ENCODE peak calls at places on chromosomes 12 and 14, in six cellular contexts. D is IMR-90, N is uterus, Q is GM12878, Z is A549, P is esophagus squamous epithelium. S is an unnamed sample.

GRCh38 chr14:94051115-94051514 is 25.0 kb downstream of the OTUB2 start:
- DNase-seq in D (peak), N (peak), Q (no peak), Z (peak), P (no peak), S (peak)

GRCh38 chr14:49314756-49315155 is 271.4 kb downstream of the RPS29 start:
- DNase-seq in D (no peak), N (no peak), Q (no peak), Z (no peak), P (no peak), S (no peak)

GRCh38 chr12:18320036-18320617 is 58.8 kb downstream of the PIK3C2G start:
- DNase-seq in D (peak), N (no peak), Q (no peak), Z (peak), P (no peak), S (no peak)

GRCh38 chr14:73739899-73740685 is 25.9 kb upstream of the PNMA1 start:
- DNase-seq in D (no peak), N (no peak), Q (no peak), Z (no peak), P (no peak), S (no peak)

GRCh38 chr12:2339022-2339431 is 286.2 kb downstream of the CACNA1C start:
- DNase-seq in D (peak), N (no peak), Q (no peak), Z (peak), P (no peak), S (no peak)

GRCh38 chr12:31728289-31728916 is 418 bp downstream of the AMN1 start:
- DNase-seq in D (no peak), N (no peak), Q (no peak), Z (peak), P (no peak), S (no peak)

GRCh38 chr14:29671034-29671433 is 256.6 kb downstream of the PRKD1 start:
- DNase-seq in D (peak), N (no peak), Q (no peak), Z (no peak), P (no peak), S (no peak)

GRCh38 chr14:24481622-24482324 is 26.3 kb downstream of the CMA1 start:
- DNase-seq in D (peak), N (no peak), Q (peak), Z (peak), P (no peak), S (no peak)

GRCh38 chr14:30194769-30195168 is 267.1 kb upstream of the PRKD1 start:
- DNase-seq in D (peak), N (no peak), Q (no peak), Z (no peak), P (no peak), S (no peak)

GRCh38 chr14:69647216-69647615 is 35.8 kb downstream of the SUSD6 start:
- DNase-seq in D (peak), N (no peak), Q (no peak), Z (no peak), P (no peak), S (no peak)

GRCh38 chr12:130493951-130494350 is 156.3 kb downstream of the PIWIL1 start:
- DNase-seq in D (no peak), N (no peak), Q (no peak), Z (no peak), P (no peak), S (no peak)

GRCh38 chr12:111458773-111459172 is 53.0 kb downstream of the SH2B3 start:
- DNase-seq in D (no peak), N (no peak), Q (no peak), Z (no peak), P (no peak), S (no peak)

GRCh38 chr12:48286665-48287064 is 64.1 kb downstream of the ZNF641 start:
- DNase-seq in D (no peak), N (no peak), Q (no peak), Z (peak), P (no peak), S (no peak)

GRCh38 chr12:47237751-47238211 is 158.0 kb upstream of the AMIGO2 start:
- DNase-seq in D (peak), N (no peak), Q (no peak), Z (no peak), P (no peak), S (no peak)

GRCh38 chr14:34318014-34318413 is 144.0 kb downstream of the SPTSSA start:
- DNase-seq in D (no peak), N (no peak), Q (no peak), Z (no peak), P (no peak), S (no peak)

GRCh38 chr12:65155784-65156183 is 13.6 kb upstream of the LEMD3 start:
- DNase-seq in D (no peak), N (no peak), Q (peak), Z (no peak), P (no peak), S (no peak)

GRCh38 chr14:61113561-61113960 is 132.5 kb downstream of the SLC38A6 start:
- DNase-seq in D (no peak), N (no peak), Q (no peak), Z (no peak), P (no peak), S (peak)

GRCh38 chr14:59278111-59278510 is 89.6 kb downstream of the DAAM1 start:
- DNase-seq in D (peak), N (no peak), Q (no peak), Z (peak), P (no peak), S (no peak)

GRCh38 chr12:78183854-78184253 is 353.2 kb downstream of the NAV3 start:
- DNase-seq in D (peak), N (no peak), Q (no peak), Z (no peak), P (no peak), S (no peak)

GRCh38 chr12:20101046-20101445 is 267.3 kb upstream of the PDE3A start:
- DNase-seq in D (peak), N (no peak), Q (no peak), Z (no peak), P (no peak), S (no peak)

GRCh38 chr14:54524410-54524809 is 14.7 kb downstream of the CGRRF1 start:
- DNase-seq in D (no peak), N (no peak), Q (no peak), Z (no peak), P (no peak), S (no peak)

GRCh38 chr12:65100140-65100539 is 21.0 kb downstream of the WIF1 start:
- DNase-seq in D (no peak), N (no peak), Q (no peak), Z (no peak), P (no peak), S (no peak)

GRCh38 chr12:120534703-120535655 is 823 bp downstream of the RNF10 start:
- DNase-seq in D (peak), N (peak), Q (no peak), Z (peak), P (peak), S (no peak)

GRCh38 chr12:127144770-127145169 is 1122.2 kb upstream of the TMEM132C start:
- DNase-seq in D (no peak), N (no peak), Q (no peak), Z (no peak), P (no peak), S (no peak)

GRCh38 chr14:56555921-56556570 is 23.6 kb upstream of the TMEM260 start:
- DNase-seq in D (peak), N (no peak), Q (no peak), Z (peak), P (no peak), S (no peak)

GRCh38 chr12:91928501-91928900 is 217.1 kb downstream of the BTG1 start:
- DNase-seq in D (no peak), N (no peak), Q (no peak), Z (no peak), P (no peak), S (no peak)

GRCh38 chr14:55707365-55707804 is 127.4 kb downstream of the KTN1 start:
- DNase-seq in D (peak), N (no peak), Q (no peak), Z (peak), P (no peak), S (no peak)

GRCh38 chr14:77862154-77862783 is 62.4 kb downstream of the ADCK1 start:
- DNase-seq in D (peak), N (peak), Q (peak), Z (peak), P (no peak), S (peak)

GRCh38 chr12:25800101-25800500 is 158.4 kb upstream of the RASSF8 start:
- DNase-seq in D (peak), N (no peak), Q (no peak), Z (no peak), P (no peak), S (no peak)

GRCh38 chr12:26034371-26035142 is 76.1 kb downstream of the RASSF8 start:
- DNase-seq in D (peak), N (no peak), Q (no peak), Z (no peak), P (no peak), S (no peak)

GRCh38 chr12:132602578-132603239 is 7.7 kb downstream of the LRCOL1 start:
- DNase-seq in D (no peak), N (no peak), Q (no peak), Z (no peak), P (no peak), S (no peak)

GRCh38 chr12:45839917-45840316 is 110.4 kb downstream of the ARID2 start:
- DNase-seq in D (no peak), N (no peak), Q (no peak), Z (no peak), P (no peak), S (no peak)

GRCh38 chr14:29446971-29447370 is 480.7 kb downstream of the PRKD1 start:
- DNase-seq in D (no peak), N (no peak), Q (no peak), Z (no peak), P (no peak), S (no peak)

GRCh38 chr14:61420326-61420725 is 98.9 kb downstream of the PRKCH start:
- DNase-seq in D (peak), N (no peak), Q (no peak), Z (peak), P (no peak), S (no peak)

GRCh38 chr14:97025722-97026121 is 228.5 kb downstream of the VRK1 start:
- DNase-seq in D (no peak), N (no peak), Q (no peak), Z (no peak), P (no peak), S (no peak)

GRCh38 chr14:22509036-22509709 is 79.9 kb downstream of the DAD1 start:
- DNase-seq in D (no peak), N (no peak), Q (peak), Z (no peak), P (no peak), S (no peak)

GRCh38 chr12:14289596-14289995 is 75.9 kb upstream of the ATF7IP start:
- DNase-seq in D (no peak), N (no peak), Q (no peak), Z (no peak), P (no peak), S (no peak)

GRCh38 chr12:108852674-108853073 is 4.7 kb downstream of the SSH1 start:
- DNase-seq in D (peak), N (no peak), Q (no peak), Z (peak), P (no peak), S (no peak)

GRCh38 chr14:50670196-50670875 is 2.2 kb upstream of the SAV1 start:
- DNase-seq in D (peak), N (no peak), Q (no peak), Z (no peak), P (no peak), S (no peak)
- H3K4me3 ChIP-seq in D (no peak), N (no peak), Q (no peak), Z (no peak), P (no peak), S (no peak)

GRCh38 chr12:92928962-92929915 is at the start of gene EEA1:
- DNase-seq in D (peak), N (peak), Q (peak), Z (peak), P (peak), S (peak)
- TF ChIP-seq POLR2A in D (peak), N (peak), Q (peak), Z (peak), P (peak), S (no peak)

DNA sequence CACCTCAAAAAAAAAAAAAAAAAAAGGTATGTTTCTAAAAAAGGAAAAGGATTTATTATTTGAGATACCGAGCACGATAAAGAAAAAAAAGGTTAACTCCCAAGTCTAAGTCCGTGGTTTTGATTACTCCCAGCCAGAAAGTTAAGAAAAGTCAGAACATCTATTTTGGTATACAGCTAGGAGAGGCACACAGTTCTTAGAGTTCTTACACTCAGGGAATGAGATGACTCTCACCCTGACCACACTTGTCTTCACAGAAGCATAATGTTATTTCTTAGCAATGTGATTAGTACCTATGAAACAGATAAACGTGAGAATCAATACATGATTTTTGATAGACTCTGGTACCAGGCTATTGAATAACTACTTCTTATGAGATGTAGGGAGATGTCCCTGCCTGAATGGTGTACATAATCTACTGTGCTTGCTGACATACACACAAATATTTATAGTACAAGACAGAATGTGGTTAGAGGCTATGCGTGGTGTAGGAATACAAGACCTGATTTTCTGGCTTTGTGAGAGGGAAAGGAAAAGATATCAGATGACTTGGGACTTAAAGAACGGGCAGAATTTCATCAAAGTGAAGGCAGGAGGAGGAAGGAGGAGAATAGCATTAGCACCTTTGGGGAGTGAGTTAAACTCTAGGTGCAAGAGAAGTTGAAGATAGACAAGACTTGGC is 31.6 kb downstream of the LIMA1 start:
- DNase-seq in D (peak), N (no peak), Q (no peak), Z (no peak), P (no peak), S (no peak)
- H3K4me3 ChIP-seq in D (no peak), N (no peak), Q (no peak), Z (no peak), P (no peak), S (no peak)

GRCh38 chr14:85464135-85464534 is 65.8 kb upstream of the FLRT2 start:
- DNase-seq in D (no peak), N (no peak), Q (no peak), Z (no peak), P (no peak), S (no peak)

GRCh38 chr14:85463512-85463911 is 66.4 kb upstream of the FLRT2 start:
- DNase-seq in D (no peak), N (no peak), Q (no peak), Z (peak), P (no peak), S (no peak)

GRCh38 chr14:85454183-85454813 is 75.6 kb upstream of the FLRT2 start:
- DNase-seq in D (no peak), N (no peak), Q (no peak), Z (no peak), P (no peak), S (no peak)

GRCh38 chr14:85461432-85462133 is 68.4 kb upstream of the FLRT2 start:
- DNase-seq in D (no peak), N (no peak), Q (no peak), Z (no peak), P (no peak), S (no peak)

DNA sequence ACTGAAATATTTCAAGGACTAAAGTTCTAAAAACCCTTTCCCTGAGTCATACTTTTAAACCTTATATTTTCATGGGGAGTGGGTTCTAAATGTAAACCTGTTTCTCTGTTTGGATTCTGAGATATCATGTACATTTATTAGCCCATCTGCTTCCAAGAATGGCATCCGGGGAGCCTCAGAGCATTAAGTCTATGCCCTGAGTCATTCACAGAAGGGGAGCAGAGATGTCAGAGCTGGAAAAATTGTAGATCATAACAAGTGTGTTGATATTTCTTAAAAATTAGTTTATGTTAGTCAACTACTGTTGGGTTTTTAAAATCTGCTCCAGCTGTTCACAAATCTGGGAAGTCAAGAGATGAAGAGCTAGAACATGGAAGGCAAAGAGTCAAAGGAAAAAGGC is 70.6 kb upstream of the FLRT2 start:
- DNase-seq in D (peak), N (no peak), Q (no peak), Z (no peak), P (no peak), S (no peak)
- TF ChIP-seq POLR2A in D (no peak), N (no peak), Q (no peak), Z (no peak), P (no peak), S (no peak)

GRCh38 chr12:16606117-16606200 is at the start of gene LMO3:
- DNase-seq in D (no peak), N (no peak), Q (no peak), Z (no peak), P (no peak), S (no peak)

GRCh38 chr12:16606936-16607335 is 974 bp upstream of the LMO3 start:
- DNase-seq in D (no peak), N (peak), Q (no peak), Z (no peak), P (no peak), S (no peak)

GRCh38 chr12:16605666-16606116 is 271 bp downstream of the LMO3 start:
- DNase-seq in D (peak), N (peak), Q (no peak), Z (no peak), P (no peak), S (no peak)

GRCh38 chr12:16604853-16605252 is 1.1 kb downstream of the LMO3 start:
- DNase-seq in D (no peak), N (peak), Q (no peak), Z (no peak), P (no peak), S (no peak)

GRCh38 chr12:16606201-16606849 is 363 bp upstream of the LMO3 start:
- DNase-seq in D (peak), N (peak), Q (no peak), Z (no peak), P (no peak), S (no peak)
- H3K4me3 ChIP-seq in D (peak), N (peak), Q (peak), Z (peak), P (peak), S (peak)

GRCh38 chr12:455821-456220 is 3.9 kb upstream of the B4GALNT3 start:
- DNase-seq in D (no peak), N (no peak), Q (no peak), Z (no peak), P (no peak), S (no peak)

GRCh38 chr12:450438-450837 is 9.3 kb upstream of the B4GALNT3 start:
- DNase-seq in D (no peak), N (no peak), Q (no peak), Z (no peak), P (no peak), S (no peak)

GRCh38 chr12:449203-449602 is 10.5 kb upstream of the B4GALNT3 start:
- DNase-seq in D (no peak), N (no peak), Q (no peak), Z (no peak), P (no peak), S (no peak)

GRCh38 chr12:457676-458075 is 2.1 kb upstream of the B4GALNT3 start:
- DNase-seq in D (no peak), N (no peak), Q (no peak), Z (no peak), P (no peak), S (no peak)

GRCh38 chr12:452667-453210 is 7.0 kb upstream of the B4GALNT3 start:
- DNase-seq in D (no peak), N (no peak), Q (no peak), Z (no peak), P (no peak), S (no peak)
- TF ChIP-seq POLR2A in D (no peak), N (no peak), Q (no peak), Z (no peak), P (no peak), S (no peak)

DNA sequence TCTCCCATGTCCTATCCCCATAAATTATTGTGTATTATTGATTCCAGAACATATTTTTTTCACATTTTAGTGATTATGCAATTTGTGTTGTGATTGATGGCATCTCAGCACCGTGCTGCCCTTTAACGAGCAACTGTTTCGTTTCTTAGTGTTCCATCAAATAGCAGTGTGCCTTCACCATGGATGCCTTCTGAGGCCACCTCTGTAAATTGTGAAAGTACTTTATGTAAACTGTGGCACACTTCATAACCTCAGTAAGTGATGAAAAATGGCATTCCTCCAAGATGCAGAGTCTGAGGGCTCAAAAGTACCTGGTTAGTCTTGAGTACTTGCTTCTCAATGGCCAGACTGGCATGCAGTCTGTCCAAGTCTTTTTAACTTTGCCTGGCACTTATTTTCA is 8.2 kb downstream of the CHST11 start:
- DNase-seq in D (no peak), N (no peak), Q (no peak), Z (no peak), P (no peak), S (no peak)
- H3K4me3 ChIP-seq in D (no peak), N (no peak), Q (peak), Z (no peak), P (no peak), S (no peak)

DNA sequence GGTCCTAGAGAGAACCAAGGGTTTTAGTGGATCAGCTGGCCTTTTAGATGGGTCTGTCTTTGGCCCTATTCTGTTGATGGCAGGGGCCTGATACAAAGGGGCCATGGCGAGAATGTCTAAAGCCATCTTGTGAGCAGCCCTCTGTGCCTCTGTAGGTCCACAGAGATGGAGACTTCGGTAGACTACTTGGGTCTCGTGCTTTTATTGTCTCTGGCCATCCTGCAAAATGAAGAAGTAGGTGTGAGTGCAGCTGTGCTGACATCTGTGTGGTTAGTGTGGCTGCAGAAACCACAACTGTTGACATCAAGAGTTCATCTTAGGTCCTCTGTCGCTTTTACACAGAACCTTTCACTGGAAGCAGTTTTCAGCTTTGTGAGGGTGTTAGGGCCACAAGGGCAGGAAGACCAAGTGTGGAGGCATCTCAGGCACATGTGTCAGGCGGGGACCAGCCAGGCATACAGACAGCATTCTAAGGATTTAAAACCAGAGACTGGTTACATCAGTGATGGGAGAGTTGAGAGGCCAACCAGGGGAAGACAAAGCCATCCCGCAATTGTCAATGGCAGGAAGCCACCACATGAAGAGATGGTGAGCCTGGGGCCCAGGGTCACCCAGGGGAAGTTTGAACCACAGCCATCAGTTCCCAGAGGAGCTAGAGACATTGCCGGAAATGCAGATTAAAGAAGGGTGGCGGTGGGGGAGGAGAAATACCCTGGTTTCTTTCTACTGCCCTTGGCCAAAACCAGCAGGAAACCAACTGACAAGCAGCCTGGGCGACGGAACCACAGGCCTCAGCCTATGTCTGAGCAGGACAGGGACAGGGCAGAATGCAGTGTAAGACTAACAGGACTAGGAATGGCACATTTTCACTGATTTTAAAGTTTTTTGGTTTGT is 13.0 kb upstream of the TPCN1 start:
- DNase-seq in D (peak), N (no peak), Q (peak), Z (no peak), P (peak), S (peak)
- TF ChIP-seq POLR2A in D (no peak), N (no peak), Q (peak), Z (no peak), P (no peak), S (no peak)

S was measured in lower leg skin.